ENCODE peak calls at places on chromosome 18, in four cellular contexts. S is NCI-H2171 treated with DMSO at 0.1 percent for 48 hours, E is occipital lobe, C is left lung. B is an unnamed sample.

GRCh38 chr18:7789853-7790552 is 222.9 kb downstream of the PTPRM start:
- DNase-seq in C (no peak), E (no peak), S (peak; percentile 84), B (peak; percentile 1)

GRCh38 chr18:48527467-48527866 is 11.4 kb upstream of the CTIF start:
- DNase-seq in C (no peak), S (no peak), E (no peak), B (no peak)

GRCh38 chr18:36662000-36662399 is 166.8 kb downstream of the TPGS2 start:
- DNase-seq in E (no peak), S (peak; percentile 27), C (no peak), B (no peak)

GRCh38 chr18:47909484-47909883 is 21.0 kb downstream of the SMAD2 start:
- DNase-seq in C (no peak), E (no peak), S (no peak), B (no peak)

GRCh38 chr18:54223568-54224241 is 764 bp downstream of the MBD2 start:
- DNase-seq in C (peak; percentile 56), S (peak; percentile 80), E (peak; percentile 41), B (peak; percentile 56)

GRCh38 chr18:26215247-26215970 is 10.8 kb upstream of the TAF4B start:
- DNase-seq in S (no peak), C (no peak), E (no peak), B (no peak)

GRCh38 chr18:76259012-76259568 is 236.0 kb downstream of the ZNF516 start:
- DNase-seq in E (no peak), C (no peak), S (no peak), B (no peak)

GRCh38 chr18:67735506-67735905 is 219.0 kb upstream of the DSEL start:
- DNase-seq in C (no peak), S (no peak), E (no peak), B (no peak)

GRCh38 chr18:62420151-62420512 is 95.0 kb downstream of the TNFRSF11A start:
- DNase-seq in C (no peak), S (no peak), E (no peak), B (no peak)

GRCh38 chr18:36095936-36096519 is 28.7 kb upstream of the RPRD1A start:
- DNase-seq in S (peak; percentile 78), E (no peak), C (no peak), B (peak; percentile 40)

GRCh38 chr18:33755918-33756590 is 178.0 kb downstream of the ASXL3 start:
- DNase-seq in S (peak; percentile 76), E (no peak), C (no peak), B (peak; percentile 50)